ENCODE peak calls at places on chromosomes 13 and 19, in six cellular contexts. One of them, this sample, is unnamed.

GRCh38 chr19:2462635-2463421 is 6.1 kb upstream of the LMNB2 start:
- DNase-seq in cardiac muscle cell: peak; percentile 98
- DNase-seq in WERI-Rb-1: peak; percentile 62
- DNase-seq in Peyer's patch: no peak
- DNase-seq in mammary epithelial cell: peak; percentile 92
- DNase-seq in upper lobe of right lung: peak; percentile 91
- DNase-seq in this sample: peak; percentile 37

GRCh38 chr19:11281336-11282049 is 14.5 kb upstream of the TSPAN16 start:
- DNase-seq in cardiac muscle cell: peak; percentile 44
- DNase-seq in WERI-Rb-1: no peak
- DNase-seq in Peyer's patch: no peak
- DNase-seq in mammary epithelial cell: peak; percentile 48
- DNase-seq in upper lobe of right lung: no peak
- DNase-seq in this sample: peak; percentile 50

GRCh38 chr13:45238945-45239795 is 38.3 kb upstream of the KCTD4 start:
- DNase-seq in cardiac muscle cell: peak; percentile 39
- DNase-seq in WERI-Rb-1: no peak
- DNase-seq in Peyer's patch: no peak
- DNase-seq in mammary epithelial cell: peak; percentile 88
- DNase-seq in upper lobe of right lung: no peak
- DNase-seq in this sample: peak; percentile 96

GRCh38 chr19:16676101-16676798 is 15.3 kb downstream of the TMEM38A start:
- DNase-seq in cardiac muscle cell: no peak
- DNase-seq in WERI-Rb-1: no peak
- DNase-seq in Peyer's patch: no peak
- DNase-seq in mammary epithelial cell: no peak
- DNase-seq in upper lobe of right lung: no peak
- DNase-seq in this sample: peak; percentile 37

GRCh38 chr19:35903550-35904179 is 1.3 kb downstream of the HCST start:
- DNase-seq in cardiac muscle cell: peak; percentile 73
- DNase-seq in WERI-Rb-1: no peak
- DNase-seq in Peyer's patch: peak; percentile 96
- DNase-seq in mammary epithelial cell: peak; percentile 43
- DNase-seq in upper lobe of right lung: peak; percentile 94
- DNase-seq in this sample: peak; percentile 37

GRCh38 chr13:35712907-35713685 is 236.6 kb upstream of the MAB21L1 start:
- DNase-seq in cardiac muscle cell: peak; percentile 16
- DNase-seq in WERI-Rb-1: no peak
- DNase-seq in Peyer's patch: no peak
- DNase-seq in mammary epithelial cell: no peak
- DNase-seq in upper lobe of right lung: no peak
- DNase-seq in this sample: peak; percentile 19

GRCh38 chr19:29528946-29529645 is 3.3 kb downstream of the VSTM2B start:
- DNase-seq in cardiac muscle cell: no peak
- DNase-seq in WERI-Rb-1: no peak
- DNase-seq in Peyer's patch: no peak
- DNase-seq in mammary epithelial cell: peak; percentile 2
- DNase-seq in upper lobe of right lung: peak; percentile 36
- DNase-seq in this sample: no peak

GRCh38 chr19:30119180-30119920 is 177.3 kb downstream of the URI1 start:
- DNase-seq in cardiac muscle cell: no peak
- DNase-seq in WERI-Rb-1: no peak
- DNase-seq in Peyer's patch: no peak
- DNase-seq in mammary epithelial cell: no peak
- DNase-seq in upper lobe of right lung: no peak
- DNase-seq in this sample: no peak

GRCh38 chr19:677201-677600 is 1.0 kb downstream of the FSTL3 start:
- DNase-seq in cardiac muscle cell: peak; percentile 87
- DNase-seq in WERI-Rb-1: no peak
- DNase-seq in Peyer's patch: no peak
- DNase-seq in mammary epithelial cell: peak; percentile 83
- DNase-seq in upper lobe of right lung: peak; percentile 86
- DNase-seq in this sample: peak; percentile 67

GRCh38 chr19:56477429-56478338 is 539 bp upstream of the ZNF667 start:
- DNase-seq in cardiac muscle cell: peak; percentile 95
- DNase-seq in WERI-Rb-1: peak; percentile 95
- DNase-seq in Peyer's patch: peak; percentile 53
- DNase-seq in mammary epithelial cell: peak; percentile 94
- DNase-seq in upper lobe of right lung: peak; percentile 85
- DNase-seq in this sample: peak; percentile 86

GRCh38 chr13:22270881-22271280 is 600.0 kb downstream of the FGF9 start:
- DNase-seq in cardiac muscle cell: no peak
- DNase-seq in WERI-Rb-1: no peak
- DNase-seq in Peyer's patch: no peak
- DNase-seq in mammary epithelial cell: no peak
- DNase-seq in upper lobe of right lung: no peak
- DNase-seq in this sample: no peak

GRCh38 chr13:99758465-99759162 is 213.0 kb downstream of the ZIC5 start:
- DNase-seq in cardiac muscle cell: no peak
- DNase-seq in WERI-Rb-1: no peak
- DNase-seq in Peyer's patch: no peak
- DNase-seq in mammary epithelial cell: no peak
- DNase-seq in upper lobe of right lung: no peak
- DNase-seq in this sample: no peak

GRCh38 chr13:43058836-43059235 is 35.5 kb downstream of the DNAJC15 start:
- DNase-seq in cardiac muscle cell: peak; percentile 66
- DNase-seq in WERI-Rb-1: no peak
- DNase-seq in Peyer's patch: no peak
- DNase-seq in mammary epithelial cell: no peak
- DNase-seq in upper lobe of right lung: no peak
- DNase-seq in this sample: no peak

GRCh38 chr13:93776936-93777335 is 550.3 kb downstream of the GPC6 start:
- DNase-seq in cardiac muscle cell: peak; percentile 66
- DNase-seq in WERI-Rb-1: no peak
- DNase-seq in Peyer's patch: no peak
- DNase-seq in mammary epithelial cell: no peak
- DNase-seq in upper lobe of right lung: no peak
- DNase-seq in this sample: no peak

GRCh38 chr13:21341637-21342422 is 117.3 kb downstream of the ZDHHC20 start:
- DNase-seq in cardiac muscle cell: no peak
- DNase-seq in WERI-Rb-1: no peak
- DNase-seq in Peyer's patch: no peak
- DNase-seq in mammary epithelial cell: no peak
- DNase-seq in upper lobe of right lung: no peak
- DNase-seq in this sample: no peak

GRCh38 chr13:40205771-40206240 is 460.6 kb downstream of the FOXO1 start:
- DNase-seq in cardiac muscle cell: no peak
- DNase-seq in WERI-Rb-1: no peak
- DNase-seq in Peyer's patch: no peak
- DNase-seq in mammary epithelial cell: no peak
- DNase-seq in upper lobe of right lung: no peak
- DNase-seq in this sample: peak; percentile 42

GRCh38 chr19:3479177-3479818 is 1.0 kb downstream of the SMIM24 start:
- DNase-seq in cardiac muscle cell: no peak
- DNase-seq in WERI-Rb-1: peak; percentile 54
- DNase-seq in Peyer's patch: peak; percentile 42
- DNase-seq in mammary epithelial cell: no peak
- DNase-seq in upper lobe of right lung: no peak
- DNase-seq in this sample: no peak

GRCh38 chr13:114151565-114152284 is 19.3 kb upstream of the RASA3 start:
- DNase-seq in cardiac muscle cell: peak; percentile 63
- DNase-seq in WERI-Rb-1: no peak
- DNase-seq in Peyer's patch: peak; percentile 21
- DNase-seq in mammary epithelial cell: peak; percentile 88
- DNase-seq in upper lobe of right lung: peak; percentile 87
- DNase-seq in this sample: peak; percentile 76

GRCh38 chr19:30629086-30629485 is 256.9 kb downstream of the ZNF536 start:
- DNase-seq in cardiac muscle cell: no peak
- DNase-seq in WERI-Rb-1: peak; percentile 65
- DNase-seq in Peyer's patch: no peak
- DNase-seq in mammary epithelial cell: no peak
- DNase-seq in upper lobe of right lung: no peak
- DNase-seq in this sample: no peak

GRCh38 chr13:49996951-49997895 is at the start of gene TRIM13:
- DNase-seq in cardiac muscle cell: peak; percentile 94
- DNase-seq in WERI-Rb-1: peak; percentile 74
- DNase-seq in Peyer's patch: peak; percentile 91
- DNase-seq in mammary epithelial cell: peak; percentile 79
- DNase-seq in upper lobe of right lung: peak; percentile 94
- DNase-seq in this sample: peak; percentile 77

GRCh38 chr19:28466107-28467045 is 746.6 kb downstream of the UQCRFS1 start:
- DNase-seq in cardiac muscle cell: peak; percentile 67
- DNase-seq in WERI-Rb-1: peak; percentile 60
- DNase-seq in Peyer's patch: peak; percentile 29
- DNase-seq in mammary epithelial cell: peak; percentile 35
- DNase-seq in upper lobe of right lung: peak; percentile 78
- DNase-seq in this sample: peak; percentile 13

DNA sequence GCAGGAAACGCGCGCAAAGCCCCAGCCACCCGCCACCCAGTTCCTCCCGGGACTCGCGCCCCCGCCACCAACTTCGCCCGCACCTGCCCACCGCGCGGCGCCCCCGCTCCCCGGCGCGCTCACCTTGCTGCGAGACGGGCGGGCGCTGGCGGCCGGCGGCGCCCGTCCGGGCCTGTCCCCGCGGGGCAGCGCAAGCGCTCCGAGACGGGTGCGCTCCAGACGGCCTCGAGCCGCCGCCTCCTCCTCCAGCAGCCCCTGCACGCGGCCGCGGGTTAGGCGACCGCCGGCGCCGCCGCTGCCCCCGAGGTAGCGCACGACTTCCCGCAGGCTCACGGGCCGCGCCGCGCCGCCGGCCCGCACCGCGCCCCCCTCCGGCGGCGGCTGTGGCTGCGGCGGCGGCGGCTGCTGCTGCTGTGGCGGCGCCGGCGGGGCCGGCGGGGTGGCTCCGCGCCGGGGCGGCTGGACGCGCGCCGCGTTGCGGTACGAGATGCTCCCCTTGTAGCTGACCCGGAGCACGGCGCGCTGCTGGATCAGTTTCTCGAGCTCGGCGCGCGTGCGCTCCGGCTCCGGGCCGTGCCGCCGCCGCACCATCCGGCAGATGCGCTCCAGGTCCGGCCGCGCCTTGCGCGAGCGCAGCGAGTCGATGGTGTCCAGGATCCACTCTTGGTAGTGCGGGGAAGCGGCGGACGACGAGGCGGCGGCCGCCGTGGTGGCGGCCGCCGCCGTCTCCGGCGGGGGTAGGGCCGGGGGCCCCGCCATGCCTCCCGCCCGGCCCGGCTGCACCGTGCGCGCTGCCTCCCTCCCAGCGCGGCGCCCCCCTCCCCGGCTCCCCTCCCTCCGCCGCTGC is 666 bp downstream of the SAMD1 start:
- DNase-seq in cardiac muscle cell: peak; percentile 75
- DNase-seq in WERI-Rb-1: peak; percentile 60
- DNase-seq in Peyer's patch: peak; percentile 36
- DNase-seq in mammary epithelial cell: peak; percentile 68
- DNase-seq in upper lobe of right lung: peak; percentile 83
- DNase-seq in this sample: no peak
- TF ChIP-seq CTCF in cardiac muscle cell: no peak
- TF ChIP-seq CTCF in WERI-Rb-1: no peak
- TF ChIP-seq CTCF in Peyer's patch: peak; percentile 11
- TF ChIP-seq CTCF in mammary epithelial cell: no peak
- TF ChIP-seq CTCF in upper lobe of right lung: no peak
- TF ChIP-seq CTCF in this sample: no peak

GRCh38 chr13:96089749-96090239 is at the start of gene HS6ST3:
- DNase-seq in cardiac muscle cell: peak; percentile 10
- DNase-seq in WERI-Rb-1: peak; percentile 78
- DNase-seq in Peyer's patch: no peak
- DNase-seq in mammary epithelial cell: peak; percentile 14
- DNase-seq in upper lobe of right lung: peak; percentile 67
- DNase-seq in this sample: peak; percentile 12
- H3K4me3 ChIP-seq in cardiac muscle cell: peak within 1 kb of the TSS; percentile 39
- H3K4me3 ChIP-seq in WERI-Rb-1: peak within 1 kb of the TSS; percentile 57
- H3K4me3 ChIP-seq in Peyer's patch: no peak within 1 kb of the TSS
- H3K4me3 ChIP-seq in mammary epithelial cell: peak within 1 kb of the TSS; percentile 53
- H3K4me3 ChIP-seq in upper lobe of right lung: peak within 1 kb of the TSS; percentile 44
- H3K4me3 ChIP-seq in this sample: peak within 1 kb of the TSS; percentile 33

GRCh38 chr19:19232231-19232630 is 20.5 kb downstream of the NCAN start:
- DNase-seq in cardiac muscle cell: no peak
- DNase-seq in WERI-Rb-1: peak; percentile 64
- DNase-seq in Peyer's patch: no peak
- DNase-seq in mammary epithelial cell: no peak
- DNase-seq in upper lobe of right lung: no peak
- DNase-seq in this sample: no peak

GRCh38 chr19:19230999-19231398 is 19.2 kb downstream of the NCAN start:
- DNase-seq in cardiac muscle cell: no peak
- DNase-seq in WERI-Rb-1: peak; percentile 86
- DNase-seq in Peyer's patch: no peak
- DNase-seq in mammary epithelial cell: no peak
- DNase-seq in upper lobe of right lung: no peak
- DNase-seq in this sample: no peak

GRCh38 chr19:19227217-19227616 is 15.5 kb downstream of the NCAN start:
- DNase-seq in cardiac muscle cell: no peak
- DNase-seq in WERI-Rb-1: no peak
- DNase-seq in Peyer's patch: no peak
- DNase-seq in mammary epithelial cell: no peak
- DNase-seq in upper lobe of right lung: no peak
- DNase-seq in this sample: no peak

GRCh38 chr19:19230505-19230904 is 18.7 kb downstream of the NCAN start:
- DNase-seq in cardiac muscle cell: no peak
- DNase-seq in WERI-Rb-1: no peak
- DNase-seq in Peyer's patch: no peak
- DNase-seq in mammary epithelial cell: no peak
- DNase-seq in upper lobe of right lung: no peak
- DNase-seq in this sample: no peak

DNA sequence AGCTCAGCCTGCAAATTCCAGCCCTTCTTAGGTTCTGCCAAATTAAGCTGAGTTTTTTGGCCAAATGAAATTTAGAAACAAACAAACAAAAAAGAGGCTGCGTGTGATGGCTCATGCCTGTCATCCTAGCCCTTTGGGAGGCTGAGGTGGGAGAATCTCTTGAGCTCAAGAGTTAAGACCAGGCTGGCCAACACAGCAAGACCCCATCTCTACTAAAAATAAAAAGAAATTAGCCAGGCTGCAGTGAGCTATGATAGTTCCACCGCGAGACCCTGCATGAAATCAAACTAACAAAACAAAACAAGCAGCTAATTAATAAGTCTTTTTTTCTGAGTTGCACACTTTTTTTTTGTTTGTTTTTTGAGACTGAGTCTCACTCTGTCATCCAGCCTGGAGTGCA is 17.9 kb downstream of the NCAN start:
- DNase-seq in cardiac muscle cell: no peak
- DNase-seq in WERI-Rb-1: no peak
- DNase-seq in Peyer's patch: no peak
- DNase-seq in mammary epithelial cell: no peak
- DNase-seq in upper lobe of right lung: no peak
- DNase-seq in this sample: no peak
- H3K27me3 ChIP-seq in cardiac muscle cell: peaks cover 16% of the 10 kb centered on the region
- H3K27me3 ChIP-seq in WERI-Rb-1: no peaks in the 10 kb centered on the region
- H3K27me3 ChIP-seq in Peyer's patch: no peaks in the 10 kb centered on the region
- H3K27me3 ChIP-seq in mammary epithelial cell: no peaks in the 10 kb centered on the region
- H3K27me3 ChIP-seq in upper lobe of right lung: peaks cover 31% of the 10 kb centered on the region
- H3K27me3 ChIP-seq in this sample: no peaks in the 10 kb centered on the region

GRCh38 chr13:106518535-106518934 is 16.9 kb downstream of the EFNB2 start:
- DNase-seq in cardiac muscle cell: no peak
- DNase-seq in WERI-Rb-1: no peak
- DNase-seq in Peyer's patch: no peak
- DNase-seq in mammary epithelial cell: no peak
- DNase-seq in upper lobe of right lung: no peak
- DNase-seq in this sample: no peak

GRCh38 chr13:106522898-106523525 is 12.4 kb downstream of the EFNB2 start:
- DNase-seq in cardiac muscle cell: no peak
- DNase-seq in WERI-Rb-1: no peak
- DNase-seq in Peyer's patch: no peak
- DNase-seq in mammary epithelial cell: peak; percentile 23
- DNase-seq in upper lobe of right lung: no peak
- DNase-seq in this sample: peak; percentile 58

GRCh38 chr13:106521101-106521799 is 14.2 kb downstream of the EFNB2 start:
- DNase-seq in cardiac muscle cell: no peak
- DNase-seq in WERI-Rb-1: no peak
- DNase-seq in Peyer's patch: no peak
- DNase-seq in mammary epithelial cell: no peak
- DNase-seq in upper lobe of right lung: no peak
- DNase-seq in this sample: peak; percentile 64

GRCh38 chr13:106522112-106522511 is 13.3 kb downstream of the EFNB2 start:
- DNase-seq in cardiac muscle cell: no peak
- DNase-seq in WERI-Rb-1: no peak
- DNase-seq in Peyer's patch: no peak
- DNase-seq in mammary epithelial cell: peak; percentile 52
- DNase-seq in upper lobe of right lung: no peak
- DNase-seq in this sample: peak; percentile 77

GRCh38 chr13:106520205-106521004 is 15.1 kb downstream of the EFNB2 start:
- DNase-seq in cardiac muscle cell: peak; percentile 60
- DNase-seq in WERI-Rb-1: no peak
- DNase-seq in Peyer's patch: no peak
- DNase-seq in mammary epithelial cell: no peak
- DNase-seq in upper lobe of right lung: no peak
- DNase-seq in this sample: no peak
- TF ChIP-seq CTCF in cardiac muscle cell: peak; percentile 53
- TF ChIP-seq CTCF in WERI-Rb-1: peak; percentile 7
- TF ChIP-seq CTCF in Peyer's patch: peak; percentile 23
- TF ChIP-seq CTCF in mammary epithelial cell: no peak
- TF ChIP-seq CTCF in upper lobe of right lung: peak; percentile 33
- TF ChIP-seq CTCF in this sample: peak; percentile 21